ENCODE peak calls at places on chromosomes 5 and 9, in six cellular contexts. I is gastrocnemius medialis, S is ascending aorta, N is fibroblast of lung, T is psoas muscle, B is cardiac muscle cell. E is an unnamed sample.

GRCh38 chr9:123216387-123216786 is 52.0 kb downstream of the STRBP start:
- DNase-seq in I (no peak), S (no peak), N (peak; percentile 41), T (no peak), B (no peak), E (no peak)

GRCh38 chr5:95621839-95622629 is 2.1 kb downstream of the GPR150 start:
- DNase-seq in I (no peak), S (no peak), N (no peak), T (no peak), B (no peak), E (no peak)

GRCh38 chr5:44387391-44387790 is 1.8 kb downstream of the FGF10 start:
- DNase-seq in I (no peak), S (no peak), N (no peak), T (no peak), B (no peak), E (no peak)

GRCh38 chr5:135236187-135236835 is 162.7 kb downstream of the MACROH2A1 start:
- DNase-seq in I (no peak), S (no peak), N (no peak), T (no peak), B (no peak), E (no peak)

GRCh38 chr9:134768332-134769083 is 112.1 kb upstream of the FCN2 start:
- DNase-seq in I (no peak), S (peak; percentile 28), N (no peak), T (peak; percentile 62), B (no peak), E (no peak)

GRCh38 chr5:119358901-119359603 is 3.2 kb downstream of the TNFAIP8 start:
- DNase-seq in I (no peak), S (no peak), N (no peak), T (no peak), B (no peak), E (no peak)

GRCh38 chr9:94806307-94806893 is 79.9 kb downstream of the AOPEP start:
- DNase-seq in I (no peak), S (no peak), N (peak; percentile 41), T (no peak), B (no peak), E (no peak)

GRCh38 chr9:31089822-31090221 is 1294.6 kb upstream of the ACO1 start:
- DNase-seq in I (no peak), S (no peak), N (peak; percentile 77), T (no peak), B (peak; percentile 54), E (no peak)

GRCh38 chr9:132412089-132412488 is 2.1 kb downstream of the CFAP77 start:
- DNase-seq in I (no peak), S (no peak), N (peak; percentile 3), T (no peak), B (peak; percentile 21), E (no peak)

GRCh38 chr5:1435369-1435768 is 9.9 kb downstream of the SLC6A3 start:
- DNase-seq in I (no peak), S (no peak), N (no peak), T (no peak), B (no peak), E (no peak)

GRCh38 chr5:41433552-41434181 is 76.7 kb downstream of the PLCXD3 start:
- DNase-seq in I (no peak), S (no peak), N (no peak), T (no peak), B (no peak), E (no peak)

GRCh38 chr5:116738270-116738947 is 163.8 kb upstream of the SEMA6A start:
- DNase-seq in I (no peak), S (no peak), N (no peak), T (peak; percentile 17), B (peak; percentile 52), E (no peak)

GRCh38 chr5:65823174-65823573 is 101.2 kb downstream of the NLN start:
- DNase-seq in I (no peak), S (no peak), N (peak; percentile 58), T (no peak), B (no peak), E (no peak)

GRCh38 chr5:39022151-39022550 is 52.0 kb downstream of the RICTOR start:
- DNase-seq in I (no peak), S (no peak), N (no peak), T (no peak), B (no peak), E (no peak)

GRCh38 chr5:84273517-84273883 is 111.2 kb downstream of the EDIL3 start:
- DNase-seq in I (no peak), S (no peak), N (no peak), T (no peak), B (no peak), E (no peak)

GRCh38 chr5:138077064-138077696 is 6.7 kb upstream of the WNT8A start:
- DNase-seq in I (peak; percentile 6), S (no peak), N (peak; percentile 47), T (peak; percentile 47), B (peak; percentile 75), E (peak; percentile 58)

GRCh38 chr5:28748446-28748845 is 1710.1 kb upstream of the CDH9 start:
- DNase-seq in I (no peak), S (no peak), N (peak; percentile 14), T (no peak), B (no peak), E (no peak)

GRCh38 chr5:135456238-135457099 is 4.3 kb upstream of the TIFAB start:
- DNase-seq in I (no peak), S (peak; percentile 68), N (peak; percentile 92), T (peak; percentile 63), B (peak; percentile 88), E (peak; percentile 55)

GRCh38 chr5:157571357-157571827 is 4.2 kb downstream of the ADAM19 start:
- DNase-seq in I (no peak), S (no peak), N (peak; percentile 94), T (no peak), B (peak; percentile 65), E (no peak)

GRCh38 chr5:1318659-1319251 is 23.9 kb upstream of the TERT start:
- DNase-seq in I (no peak), S (no peak), N (no peak), T (no peak), B (no peak), E (no peak)

DNA sequence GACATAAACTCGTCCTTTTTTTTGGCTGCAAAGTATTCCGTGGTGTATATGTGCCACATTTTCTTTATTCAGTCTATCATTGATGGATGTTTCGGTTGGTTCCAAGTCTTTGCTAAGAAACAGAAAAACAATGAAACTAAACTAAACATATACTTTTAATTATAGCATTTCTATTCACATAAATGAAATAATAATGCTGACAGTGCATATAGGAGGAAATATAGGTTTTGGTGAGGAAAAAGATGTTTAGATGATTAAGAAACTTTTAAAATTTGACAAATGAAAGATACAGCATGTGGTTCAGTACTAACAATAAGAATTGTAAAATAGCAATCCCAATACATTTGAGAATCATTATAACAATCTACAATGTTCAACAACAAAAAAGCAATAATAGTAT is 1094.5 kb upstream of the CDH6 start:
- DNase-seq in I (no peak), S (no peak), N (no peak), T (no peak), B (no peak), E (no peak)
- TF ChIP-seq CTCF in I (no peak), S (no peak), N (no peak), T (no peak), B (no peak), E (no peak)

GRCh38 chr5:17217421-17218352 is at the start of gene BASP1:
- DNase-seq in I (peak; percentile 33), S (no peak), N (peak; percentile 85), T (peak; percentile 73), B (peak; percentile 91), E (peak; percentile 85)

GRCh38 chr5:17219006-17219422 is 1.6 kb downstream of the BASP1 start:
- DNase-seq in I (no peak), S (no peak), N (peak; percentile 44), T (no peak), B (peak; percentile 28), E (no peak)

GRCh38 chr5:17216974-17217325 is 481 bp upstream of the BASP1 start:
- DNase-seq in I (no peak), S (no peak), N (peak; percentile 73), T (no peak), B (peak; percentile 75), E (peak; percentile 44)

GRCh38 chr5:17218353-17219005 is 1.0 kb downstream of the BASP1 start:
- DNase-seq in I (no peak), S (no peak), N (peak; percentile 74), T (peak; percentile 47), B (peak; percentile 86), E (peak; percentile 50)

GRCh38 chr5:17219431-17219830 is 2.0 kb downstream of the BASP1 start:
- DNase-seq in I (no peak), S (no peak), N (no peak), T (no peak), B (no peak), E (no peak)
- H3K4me3 ChIP-seq in I (no peak overlapping the region), S (no peak overlapping the region), N (peak overlapping the region; percentile 96), T (peak overlapping the region; percentile 62), B (peak overlapping the region; percentile 80), E (no peak overlapping the region)

GRCh38 chr9:129181246-129181645 is 3.2 kb upstream of the IER5L start:
- DNase-seq in I (no peak), S (no peak), N (no peak), T (no peak), B (no peak), E (no peak)
- H3K27ac ChIP-seq in I (no peak overlapping the region), S (no peak overlapping the region), N (no peak overlapping the region), T (no peak overlapping the region), B (no peak overlapping the region), E (no peak overlapping the region)

DNA sequence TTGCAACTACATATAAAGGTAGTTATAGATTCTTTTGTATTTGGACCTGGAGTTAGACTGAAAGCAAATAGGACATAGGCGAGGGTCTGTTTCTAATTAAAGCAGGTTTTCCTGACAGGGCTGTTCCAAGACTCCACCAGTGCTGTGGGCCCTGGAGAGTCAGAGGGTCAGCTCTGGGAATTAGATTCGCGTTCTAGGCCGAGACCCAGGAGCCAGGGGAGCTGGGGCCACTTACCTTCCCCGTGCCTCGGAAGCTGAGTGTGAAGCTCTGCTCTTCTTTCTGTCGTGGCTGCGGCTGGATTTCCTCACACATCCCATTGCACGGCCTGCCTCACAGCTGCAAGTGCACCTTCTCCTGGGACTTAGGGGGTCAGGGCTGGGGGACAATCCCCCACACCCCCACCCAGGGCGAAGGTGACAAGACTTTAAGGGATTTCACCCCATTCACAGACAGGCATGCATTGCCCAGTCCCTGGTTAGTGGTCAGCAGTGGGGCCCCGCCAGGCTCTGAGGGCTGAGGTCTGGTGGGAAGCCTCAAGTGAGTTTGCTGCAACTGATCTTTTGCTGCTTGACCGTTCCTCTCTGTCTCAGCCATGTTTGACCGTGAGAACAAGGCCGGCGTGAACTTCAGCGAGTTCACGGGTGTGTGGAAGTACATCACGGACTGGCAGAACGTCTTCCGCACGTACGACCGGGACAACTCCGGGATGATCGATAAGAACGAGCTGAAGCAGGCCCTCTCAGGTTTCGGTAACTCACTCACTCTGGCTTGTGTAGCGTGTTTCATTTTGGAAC is 15.3 kb upstream of the AHRR start:
- DNase-seq in I (no peak), S (no peak), N (no peak), T (no peak), B (no peak), E (no peak)
- TF ChIP-seq CTCF in I (no peak), S (no peak), N (no peak), T (no peak), B (no peak), E (no peak)

DNA sequence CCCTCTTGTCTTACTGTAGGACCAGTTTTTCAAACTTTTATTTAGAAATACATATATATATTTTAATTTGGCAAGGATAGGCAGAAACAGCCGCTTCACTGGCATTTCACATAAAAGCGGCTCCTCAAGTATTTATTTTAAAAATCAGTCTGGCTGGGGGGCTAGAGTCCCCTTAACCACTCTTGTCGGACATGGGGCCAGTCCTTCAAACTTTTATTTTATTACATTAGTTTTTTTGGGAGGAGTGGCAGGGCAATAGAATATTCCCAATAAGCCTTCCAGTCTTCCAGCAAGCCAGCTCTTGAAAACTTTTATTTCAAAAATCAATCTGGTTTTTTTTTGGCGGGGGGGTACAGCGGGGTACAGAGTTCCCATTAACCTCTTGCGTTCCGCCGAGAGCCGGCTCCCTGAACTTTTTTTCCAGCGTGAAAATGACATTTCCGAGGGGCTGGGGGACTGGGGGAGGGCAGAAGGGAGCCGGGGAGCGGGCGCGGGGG is 641 bp upstream of the ZNF618 start:
- DNase-seq in I (no peak), S (no peak), N (no peak), T (no peak), B (no peak), E (no peak)
- H3K4me3 ChIP-seq in I (peak overlapping the region; percentile 43), S (peak overlapping the region; percentile 63), N (no peak overlapping the region), T (peak overlapping the region; percentile 53), B (peak overlapping the region; percentile 53), E (peak overlapping the region; percentile 20)

E was measured in right lobe of liver.